ENCODE peak calls at places on chromosomes 2 and 18, in ten cellular contexts. Y is MV-4-11; T is mesendoderm; C is Karpas-422; D is Jurkat, Clone E6-1; A is endothelial cell; U is activated T-helper 1 cell treated with anti-CD3 and anti-CD28 coated beads, Interleukin-12 subunit alpha, Interleukin-12 subunit beta, Interleukin-2, Interleukin-4 antibody, amounts not matched to agents 30 ng/mL and 10 ng/mL and 1 ng/mL, durations not matched to agents 14 hours and 24 hours and 36 hours; I is A549; O is psoas muscle; E is fibroblast of lung. J is an unnamed sample.

GRCh38 chr2:10372195-10372861 is 69.6 kb downstream of the HPCAL1 start:
- DNase-seq in D (no peak), E (no peak), A (no peak), O (no peak), I (no peak), T (no peak), Y (no peak), U (no peak), C (no peak), J (no peak)

GRCh38 chr2:119234021-119235019 is 10.7 kb downstream of the STEAP3 start:
- DNase-seq in U (no peak), E (peak), A (peak), T (peak), D (peak), Y (no peak), O (no peak), I (no peak), C (peak), J (peak)

GRCh38 chr2:51291762-51292370 is 259.9 kb upstream of the NRXN1 start:
- DNase-seq in O (no peak), T (no peak), Y (no peak), E (no peak), C (no peak), I (no peak), U (no peak), A (no peak), D (no peak), J (no peak)

GRCh38 chr2:217746741-217747287 is 256.0 kb downstream of the TNS1 start:
- DNase-seq in C (no peak), O (no peak), A (no peak), U (no peak), D (no peak), T (no peak), I (no peak), E (peak), Y (no peak), J (no peak)

GRCh38 chr2:100857341-100857740 is 37.4 kb downstream of the NPAS2 start:
- DNase-seq in C (no peak), A (no peak), Y (no peak), T (no peak), O (no peak), D (no peak), E (no peak), I (no peak), U (no peak), J (no peak)

GRCh38 chr2:194539436-194539835 is 1117.6 kb upstream of the SLC39A10 start:
- DNase-seq in T (peak), Y (no peak), C (no peak), I (no peak), E (no peak), U (no peak), A (no peak), D (no peak), O (no peak), J (no peak)

GRCh38 chr2:9473985-9474360 is 378 bp upstream of the IAH1 start:
- DNase-seq in Y (no peak), E (no peak), U (peak), D (no peak), I (no peak), A (peak), T (no peak), O (peak), C (peak), J (peak)

GRCh38 chr18:46452820-46453219 is 204.2 kb downstream of the LOXHD1 start:
- DNase-seq in U (no peak), A (no peak), O (no peak), E (no peak), Y (no peak), I (no peak), C (no peak), T (no peak), D (no peak), J (no peak)

GRCh38 chr18:63708650-63709049 is 5.9 kb downstream of the SERPINB11 start:
- DNase-seq in I (no peak), C (no peak), U (no peak), O (no peak), Y (no peak), E (peak), A (no peak), D (no peak), T (no peak), J (no peak)

GRCh38 chr18:35159782-35160181 is 81.1 kb upstream of the ZNF397 start:
- DNase-seq in U (no peak), C (no peak), O (no peak), Y (peak), D (no peak), A (no peak), I (no peak), E (no peak), T (no peak), J (no peak)

GRCh38 chr2:191443446-191443845 is 198.2 kb downstream of the MYO1B start:
- DNase-seq in U (no peak), C (no peak), Y (no peak), A (no peak), T (no peak), E (no peak), I (no peak), O (no peak), D (no peak), J (no peak)

GRCh38 chr2:37993135-37993534 is 68.0 kb downstream of the RMDN2 start:
- DNase-seq in D (no peak), T (peak), O (no peak), C (no peak), Y (peak), U (no peak), A (no peak), E (peak), I (no peak), J (no peak)

GRCh38 chr2:145874466-145874865 is 1354.5 kb upstream of the ZEB2 start:
- DNase-seq in Y (no peak), I (no peak), E (peak), T (no peak), C (no peak), A (no peak), O (no peak), D (no peak), U (no peak), J (no peak)

GRCh38 chr18:47772374-47773248 is 157.8 kb downstream of the SMAD2 start:
- DNase-seq in D (peak), U (peak), Y (peak), T (peak), I (peak), C (peak), A (peak), E (peak), O (peak), J (peak)

GRCh38 chr2:167212054-167212648 is 323.9 kb downstream of the XIRP2 start:
- DNase-seq in C (peak), I (peak), D (peak), A (peak), T (peak), Y (peak), E (peak), O (no peak), U (no peak), J (peak)

GRCh38 chr2:120735750-120736170 is at the start of gene GLI2:
- DNase-seq in A (peak), Y (peak), T (peak), O (peak), D (peak), U (peak), C (no peak), E (peak), I (peak), J (no peak)

GRCh38 chr2:173884403-173884802 is 80.8 kb downstream of the SP3 start:
- DNase-seq in I (no peak), E (peak), A (peak), O (peak), U (no peak), C (peak), Y (no peak), T (peak), D (no peak), J (no peak)

GRCh38 chr18:46756559-46757201 is at the start of gene ST8SIA5:
- DNase-seq in U (no peak), A (peak), C (no peak), E (no peak), D (no peak), I (no peak), Y (no peak), T (peak), O (peak), J (no peak)

GRCh38 chr2:206511283-206511682 is 68.0 kb downstream of the ADAM23 start:
- DNase-seq in O (no peak), E (no peak), U (no peak), Y (no peak), C (no peak), I (no peak), A (no peak), D (no peak), T (no peak), J (no peak)

GRCh38 chr2:23386422-23387220 is 1.6 kb downstream of the KLHL29 start:
- DNase-seq in U (no peak), Y (no peak), C (no peak), A (peak), T (peak), E (no peak), O (peak), D (no peak), I (peak), J (no peak)

GRCh38 chr2:37984589-37984988 is 59.5 kb downstream of the RMDN2 start:
- DNase-seq in C (no peak), E (peak), A (no peak), D (no peak), T (peak), O (no peak), U (no peak), Y (peak), I (no peak), J (no peak)

GRCh38 chr2:153864022-153864421 is 7.7 kb upstream of the GALNT13 start:
- DNase-seq in O (no peak), I (no peak), A (no peak), T (no peak), E (no peak), U (no peak), D (no peak), C (no peak), Y (no peak), J (no peak)

GRCh38 chr18:67092141-67092540 is 424.4 kb downstream of the DSEL start:
- DNase-seq in O (no peak), Y (no peak), A (no peak), C (no peak), D (no peak), E (no peak), T (peak), U (no peak), I (no peak), J (no peak)

GRCh38 chr18:395481-396250 is 104.8 kb downstream of the COLEC12 start:
- DNase-seq in I (no peak), T (no peak), O (no peak), D (no peak), A (no peak), C (no peak), E (peak), U (no peak), Y (no peak), J (no peak)

GRCh38 chr2:233965032-233965614 is 48.0 kb downstream of the TRPM8 start:
- DNase-seq in E (no peak), I (no peak), D (no peak), O (no peak), Y (no peak), A (no peak), U (no peak), C (no peak), T (no peak), J (no peak)

GRCh38 chr18:7755753-7756475 is 188.8 kb downstream of the PTPRM start:
- DNase-seq in D (no peak), E (peak), U (no peak), A (no peak), Y (no peak), T (no peak), O (no peak), C (no peak), I (no peak), J (no peak)

GRCh38 chr2:61196671-61197070 is 34.7 kb downstream of the C2orf74 start:
- DNase-seq in C (no peak), A (no peak), U (no peak), E (no peak), O (no peak), Y (no peak), T (no peak), D (no peak), I (no peak), J (no peak)

GRCh38 chr2:71339685-71340084 is 8.1 kb downstream of the ZNF638 start:
- DNase-seq in E (no peak), D (no peak), O (no peak), T (no peak), C (no peak), A (no peak), U (no peak), I (no peak), Y (no peak), J (no peak)

GRCh38 chr2:85459771-85460170 is 41.3 kb downstream of the SH2D6 start:
- DNase-seq in A (no peak), E (no peak), I (no peak), C (no peak), U (no peak), Y (no peak), T (no peak), O (no peak), D (no peak), J (no peak)

GRCh38 chr2:230903251-230904150 is 21.5 kb downstream of the GPR55 start:
- DNase-seq in Y (no peak), E (no peak), D (no peak), C (no peak), T (no peak), A (no peak), U (no peak), O (no peak), I (no peak), J (no peak)

GRCh38 chr2:120820263-120820884 is 84.7 kb downstream of the GLI2 start:
- DNase-seq in E (peak), C (no peak), O (peak), A (no peak), D (no peak), T (no peak), I (no peak), U (no peak), Y (no peak), J (no peak)

GRCh38 chr2:44555700-44556099 is 194.0 kb downstream of the CAMKMT start:
- DNase-seq in Y (no peak), O (no peak), I (no peak), E (no peak), T (no peak), A (no peak), D (no peak), U (no peak), C (no peak), J (no peak)

J was measured in DND-41.